ENCODE peak calls at places on chromosomes 6 and 20, in eight cellular contexts. One of them, this sample, is unnamed.

GRCh38 chr20:58890454-58891075 is 38.0 kb downstream of the GNAS start:
- DNase-seq in H1: peak; percentile 76
- DNase-seq in mesenchymal stem cell: peak; percentile 92
- DNase-seq in fibroblast of lung: peak; percentile 84
- DNase-seq in neuronal stem cell: no peak
- DNase-seq in PC-3: peak; percentile 71
- DNase-seq in Karpas-422: peak; percentile 90
- DNase-seq in mammary epithelial cell: peak; percentile 64
- DNase-seq in this sample: peak; percentile 69

GRCh38 chr20:30611239-30611984 is 646.1 kb upstream of the DEFB115 start:
- DNase-seq in H1: no peak
- DNase-seq in mesenchymal stem cell: no peak
- DNase-seq in fibroblast of lung: no peak
- DNase-seq in neuronal stem cell: no peak
- DNase-seq in PC-3: no peak
- DNase-seq in Karpas-422: no peak
- DNase-seq in mammary epithelial cell: no peak
- DNase-seq in this sample: no peak

GRCh38 chr20:56442381-56443365 is 25.8 kb upstream of the RTF2 start:
- DNase-seq in H1: no peak
- DNase-seq in mesenchymal stem cell: peak; percentile 48
- DNase-seq in fibroblast of lung: no peak
- DNase-seq in neuronal stem cell: no peak
- DNase-seq in PC-3: no peak
- DNase-seq in Karpas-422: no peak
- DNase-seq in mammary epithelial cell: no peak
- DNase-seq in this sample: no peak

GRCh38 chr6:138569970-138570715 is 70.8 kb upstream of the NHSL1 start:
- DNase-seq in H1: no peak
- DNase-seq in mesenchymal stem cell: peak; percentile 26
- DNase-seq in fibroblast of lung: peak; percentile 46
- DNase-seq in neuronal stem cell: no peak
- DNase-seq in PC-3: no peak
- DNase-seq in Karpas-422: no peak
- DNase-seq in mammary epithelial cell: no peak
- DNase-seq in this sample: peak; percentile 51

GRCh38 chr6:116028233-116028632 is 32.5 kb downstream of the FRK start:
- DNase-seq in H1: no peak
- DNase-seq in mesenchymal stem cell: no peak
- DNase-seq in fibroblast of lung: no peak
- DNase-seq in neuronal stem cell: no peak
- DNase-seq in PC-3: no peak
- DNase-seq in Karpas-422: no peak
- DNase-seq in mammary epithelial cell: no peak
- DNase-seq in this sample: no peak

GRCh38 chr6:215335-216034 is 76.8 kb upstream of the DUSP22 start:
- DNase-seq in H1: no peak
- DNase-seq in mesenchymal stem cell: no peak
- DNase-seq in fibroblast of lung: peak; percentile 12
- DNase-seq in neuronal stem cell: no peak
- DNase-seq in PC-3: peak; percentile 89
- DNase-seq in Karpas-422: peak; percentile 31
- DNase-seq in mammary epithelial cell: peak; percentile 70
- DNase-seq in this sample: no peak

GRCh38 chr6:56940977-56941376 is 13.9 kb upstream of the BEND6 start:
- DNase-seq in H1: no peak
- DNase-seq in mesenchymal stem cell: no peak
- DNase-seq in fibroblast of lung: no peak
- DNase-seq in neuronal stem cell: no peak
- DNase-seq in PC-3: no peak
- DNase-seq in Karpas-422: no peak
- DNase-seq in mammary epithelial cell: no peak
- DNase-seq in this sample: no peak

GRCh38 chr6:170223718-170224693 is 66.9 kb downstream of the DLL1 start:
- DNase-seq in H1: peak; percentile 35
- DNase-seq in mesenchymal stem cell: no peak
- DNase-seq in fibroblast of lung: no peak
- DNase-seq in neuronal stem cell: no peak
- DNase-seq in PC-3: no peak
- DNase-seq in Karpas-422: no peak
- DNase-seq in mammary epithelial cell: no peak
- DNase-seq in this sample: no peak

GRCh38 chr6:159790947-159791598 is 806 bp downstream of the MRPL18 start:
- DNase-seq in H1: no peak
- DNase-seq in mesenchymal stem cell: peak; percentile 17
- DNase-seq in fibroblast of lung: no peak
- DNase-seq in neuronal stem cell: no peak
- DNase-seq in PC-3: no peak
- DNase-seq in Karpas-422: peak; percentile 66
- DNase-seq in mammary epithelial cell: peak; percentile 20
- DNase-seq in this sample: no peak

GRCh38 chr6:137949686-137950390 is 82.8 kb downstream of the TNFAIP3 start:
- DNase-seq in H1: no peak
- DNase-seq in mesenchymal stem cell: no peak
- DNase-seq in fibroblast of lung: no peak
- DNase-seq in neuronal stem cell: no peak
- DNase-seq in PC-3: no peak
- DNase-seq in Karpas-422: peak; percentile 57
- DNase-seq in mammary epithelial cell: no peak
- DNase-seq in this sample: no peak

GRCh38 chr20:53750827-53751393 is 157.3 kb upstream of the ZNF217 start:
- DNase-seq in H1: no peak
- DNase-seq in mesenchymal stem cell: peak; percentile 95
- DNase-seq in fibroblast of lung: peak; percentile 81
- DNase-seq in neuronal stem cell: no peak
- DNase-seq in PC-3: peak; percentile 54
- DNase-seq in Karpas-422: no peak
- DNase-seq in mammary epithelial cell: no peak
- DNase-seq in this sample: peak; percentile 86

GRCh38 chr6:87408721-87409155 is 966 bp downstream of the CFAP206 start:
- DNase-seq in H1: no peak
- DNase-seq in mesenchymal stem cell: no peak
- DNase-seq in fibroblast of lung: no peak
- DNase-seq in neuronal stem cell: no peak
- DNase-seq in PC-3: no peak
- DNase-seq in Karpas-422: no peak
- DNase-seq in mammary epithelial cell: no peak
- DNase-seq in this sample: no peak

GRCh38 chr6:24876496-24877465 is 59.0 kb downstream of the RIPOR2 start:
- DNase-seq in H1: no peak
- DNase-seq in mesenchymal stem cell: no peak
- DNase-seq in fibroblast of lung: no peak
- DNase-seq in neuronal stem cell: no peak
- DNase-seq in PC-3: no peak
- DNase-seq in Karpas-422: no peak
- DNase-seq in mammary epithelial cell: no peak
- DNase-seq in this sample: no peak

GRCh38 chr6:80638222-80639055 is 532.0 kb downstream of the BCKDHB start:
- DNase-seq in H1: no peak
- DNase-seq in mesenchymal stem cell: peak; percentile 100
- DNase-seq in fibroblast of lung: peak; percentile 97
- DNase-seq in neuronal stem cell: no peak
- DNase-seq in PC-3: peak; percentile 82
- DNase-seq in Karpas-422: no peak
- DNase-seq in mammary epithelial cell: peak; percentile 74
- DNase-seq in this sample: peak; percentile 99

GRCh38 chr6:117919775-117920492 is 12.9 kb downstream of the SLC35F1 start:
- DNase-seq in H1: peak; percentile 82
- DNase-seq in mesenchymal stem cell: peak; percentile 0
- DNase-seq in fibroblast of lung: no peak
- DNase-seq in neuronal stem cell: peak; percentile 68
- DNase-seq in PC-3: no peak
- DNase-seq in Karpas-422: no peak
- DNase-seq in mammary epithelial cell: no peak
- DNase-seq in this sample: no peak

GRCh38 chr6:45472383-45472782 is 94.6 kb upstream of the SUPT3H start:
- DNase-seq in H1: no peak
- DNase-seq in mesenchymal stem cell: peak; percentile 57
- DNase-seq in fibroblast of lung: peak; percentile 81
- DNase-seq in neuronal stem cell: no peak
- DNase-seq in PC-3: no peak
- DNase-seq in Karpas-422: no peak
- DNase-seq in mammary epithelial cell: no peak
- DNase-seq in this sample: peak; percentile 54

GRCh38 chr6:34025112-34025807 is 120.6 kb downstream of the GRM4 start:
- DNase-seq in H1: no peak
- DNase-seq in mesenchymal stem cell: no peak
- DNase-seq in fibroblast of lung: no peak
- DNase-seq in neuronal stem cell: no peak
- DNase-seq in PC-3: no peak
- DNase-seq in Karpas-422: no peak
- DNase-seq in mammary epithelial cell: no peak
- DNase-seq in this sample: no peak

GRCh38 chr6:87723727-87724078 is 21.7 kb upstream of the AKIRIN2 start:
- DNase-seq in H1: no peak
- DNase-seq in mesenchymal stem cell: no peak
- DNase-seq in fibroblast of lung: no peak
- DNase-seq in neuronal stem cell: no peak
- DNase-seq in PC-3: no peak
- DNase-seq in Karpas-422: no peak
- DNase-seq in mammary epithelial cell: no peak
- DNase-seq in this sample: no peak

GRCh38 chr6:98927534-98927933 is 20.2 kb downstream of the FBXL4 start:
- DNase-seq in H1: no peak
- DNase-seq in mesenchymal stem cell: no peak
- DNase-seq in fibroblast of lung: no peak
- DNase-seq in neuronal stem cell: no peak
- DNase-seq in PC-3: no peak
- DNase-seq in Karpas-422: peak; percentile 63
- DNase-seq in mammary epithelial cell: no peak
- DNase-seq in this sample: no peak

GRCh38 chr6:82144852-82145332 is 102.7 kb downstream of the IBTK start:
- DNase-seq in H1: no peak
- DNase-seq in mesenchymal stem cell: peak; percentile 96
- DNase-seq in fibroblast of lung: peak; percentile 93
- DNase-seq in neuronal stem cell: no peak
- DNase-seq in PC-3: peak; percentile 86
- DNase-seq in Karpas-422: no peak
- DNase-seq in mammary epithelial cell: peak; percentile 94
- DNase-seq in this sample: peak; percentile 90

GRCh38 chr6:43262000-43262779 is 18.9 kb downstream of the TTBK1 start:
- DNase-seq in H1: no peak
- DNase-seq in mesenchymal stem cell: no peak
- DNase-seq in fibroblast of lung: no peak
- DNase-seq in neuronal stem cell: no peak
- DNase-seq in PC-3: no peak
- DNase-seq in Karpas-422: no peak
- DNase-seq in mammary epithelial cell: no peak
- DNase-seq in this sample: no peak

GRCh38 chr6:35980991-35981645 is 43.3 kb downstream of the SLC26A8 start:
- DNase-seq in H1: no peak
- DNase-seq in mesenchymal stem cell: no peak
- DNase-seq in fibroblast of lung: no peak
- DNase-seq in neuronal stem cell: no peak
- DNase-seq in PC-3: no peak
- DNase-seq in Karpas-422: peak; percentile 27
- DNase-seq in mammary epithelial cell: no peak
- DNase-seq in this sample: no peak

GRCh38 chr6:41597246-41598000 is 40.8 kb upstream of the MDFI start:
- DNase-seq in H1: no peak
- DNase-seq in mesenchymal stem cell: no peak
- DNase-seq in fibroblast of lung: no peak
- DNase-seq in neuronal stem cell: no peak
- DNase-seq in PC-3: no peak
- DNase-seq in Karpas-422: no peak
- DNase-seq in mammary epithelial cell: no peak
- DNase-seq in this sample: no peak

GRCh38 chr20:63697357-63697867 is 960 bp downstream of the TNFRSF6B start:
- DNase-seq in H1: no peak
- DNase-seq in mesenchymal stem cell: no peak
- DNase-seq in fibroblast of lung: no peak
- DNase-seq in neuronal stem cell: no peak
- DNase-seq in PC-3: peak; percentile 21
- DNase-seq in Karpas-422: peak; percentile 52
- DNase-seq in mammary epithelial cell: peak; percentile 47
- DNase-seq in this sample: no peak
- H3K9ac ChIP-seq in H1: no peak overlapping the region
- H3K9ac ChIP-seq in mesenchymal stem cell: peak overlapping the region; percentile 29
- H3K9ac ChIP-seq in fibroblast of lung: no peak overlapping the region
- H3K9ac ChIP-seq in neuronal stem cell: peak overlapping the region; percentile 50
- H3K9ac ChIP-seq in PC-3: peak overlapping the region; percentile 79
- H3K9ac ChIP-seq in Karpas-422: no peak overlapping the region
- H3K9ac ChIP-seq in mammary epithelial cell: peak overlapping the region; percentile 24
- H3K9ac ChIP-seq in this sample: peak overlapping the region; percentile 58

DNA sequence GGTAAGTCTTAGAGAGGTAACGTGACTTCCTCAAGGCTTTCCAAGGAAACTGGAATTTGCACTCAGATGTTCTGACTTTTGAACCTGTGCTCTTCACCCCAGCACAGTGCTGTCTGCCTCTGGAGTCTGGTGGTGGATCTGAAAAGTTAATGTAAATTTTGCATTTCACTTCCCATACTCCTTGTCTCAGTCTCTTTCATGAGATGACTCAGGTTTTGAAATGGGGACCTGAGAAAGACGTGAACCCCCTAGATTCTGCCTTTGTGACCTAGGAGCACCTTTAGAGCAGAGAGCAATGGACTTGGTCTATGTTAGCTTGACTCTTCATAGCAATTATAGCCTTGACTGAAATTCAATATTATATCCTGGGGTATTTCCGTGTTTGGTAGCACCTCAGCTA is 223.0 kb downstream of the QKI start:
- DNase-seq in H1: no peak
- DNase-seq in mesenchymal stem cell: no peak
- DNase-seq in fibroblast of lung: no peak
- DNase-seq in neuronal stem cell: no peak
- DNase-seq in PC-3: no peak
- DNase-seq in Karpas-422: no peak
- DNase-seq in mammary epithelial cell: no peak
- DNase-seq in this sample: no peak
- H3K4me2 ChIP-seq in H1: no peak overlapping the region
- H3K4me2 ChIP-seq in mesenchymal stem cell: no peak overlapping the region
- H3K4me2 ChIP-seq in fibroblast of lung: no peak overlapping the region
- H3K4me2 ChIP-seq in neuronal stem cell: no peak overlapping the region
- H3K4me2 ChIP-seq in PC-3: no peak overlapping the region
- H3K4me2 ChIP-seq in Karpas-422: no peak overlapping the region
- H3K4me2 ChIP-seq in mammary epithelial cell: no peak overlapping the region
- H3K4me2 ChIP-seq in this sample: no peak overlapping the region

GRCh38 chr20:35320396-35321126 is 28.3 kb upstream of the FAM83C start:
- DNase-seq in H1: no peak
- DNase-seq in mesenchymal stem cell: peak; percentile 85
- DNase-seq in fibroblast of lung: peak; percentile 43
- DNase-seq in neuronal stem cell: no peak
- DNase-seq in PC-3: peak; percentile 91
- DNase-seq in Karpas-422: no peak
- DNase-seq in mammary epithelial cell: peak; percentile 68
- DNase-seq in this sample: peak; percentile 96
- H3K9ac ChIP-seq in H1: no peak overlapping the region
- H3K9ac ChIP-seq in mesenchymal stem cell: peak overlapping the region; percentile 25
- H3K9ac ChIP-seq in fibroblast of lung: no peak overlapping the region
- H3K9ac ChIP-seq in neuronal stem cell: no peak overlapping the region
- H3K9ac ChIP-seq in PC-3: peak overlapping the region; percentile 76
- H3K9ac ChIP-seq in Karpas-422: no peak overlapping the region
- H3K9ac ChIP-seq in mammary epithelial cell: no peak overlapping the region
- H3K9ac ChIP-seq in this sample: peak overlapping the region; percentile 80

GRCh38 chr20:24212494-24212893 is 223.9 kb upstream of the GGTLC1 start:
- DNase-seq in H1: no peak
- DNase-seq in mesenchymal stem cell: no peak
- DNase-seq in fibroblast of lung: no peak
- DNase-seq in neuronal stem cell: no peak
- DNase-seq in PC-3: no peak
- DNase-seq in Karpas-422: no peak
- DNase-seq in mammary epithelial cell: no peak
- DNase-seq in this sample: no peak
- H3K4me2 ChIP-seq in H1: no peak overlapping the region
- H3K4me2 ChIP-seq in mesenchymal stem cell: no peak overlapping the region
- H3K4me2 ChIP-seq in fibroblast of lung: no peak overlapping the region
- H3K4me2 ChIP-seq in neuronal stem cell: no peak overlapping the region
- H3K4me2 ChIP-seq in PC-3: no peak overlapping the region
- H3K4me2 ChIP-seq in Karpas-422: no peak overlapping the region
- H3K4me2 ChIP-seq in mammary epithelial cell: no peak overlapping the region
- H3K4me2 ChIP-seq in this sample: no peak overlapping the region

This sample was measured in astrocyte.